ENCODE peak calls at places on chromosome X, in four cellular contexts. J, C, M and V are unnamed samples.

GRCh38 chrX:10612215-10612614 is 8.2 kb downstream of the MID1 start:
- DNase-seq in C (no peak), J (peak), M (no peak), V (no peak)

GRCh38 chrX:47502591-47503222 is 19.7 kb upstream of the ZNF41 start:
- DNase-seq in C (no peak), M (no peak), J (peak), V (no peak)

GRCh38 chrX:123959281-123960063 is 2.0 kb upstream of the STAG2 start:
- DNase-seq in J (peak), C (peak), M (no peak), V (no peak)

GRCh38 chrX:136168929-136169735 is 21.8 kb downstream of the FHL1 start:
- DNase-seq in J (peak), C (no peak), M (peak), V (no peak)

GRCh38 chrX:24357101-24357500 is 3.3 kb upstream of the SUPT20HL1 start:
- DNase-seq in C (no peak), J (peak), M (no peak), V (no peak)

GRCh38 chrX:22128961-22129360 is 96.8 kb downstream of the PHEX start:
- DNase-seq in M (no peak), J (no peak), C (no peak), V (no peak)

GRCh38 chrX:154046262-154046771 is 26.6 kb upstream of the IRAK1 start:
- DNase-seq in M (no peak), C (no peak), J (peak), V (no peak)

GRCh38 chrX:107526141-107526540 is 76.7 kb downstream of the FRMPD3 start:
- DNase-seq in C (no peak), M (no peak), J (no peak), V (no peak)

GRCh38 chrX:111098874-111099273 is 2.9 kb downstream of the PAK3 start:
- DNase-seq in C (peak), J (peak), M (no peak), V (no peak)

GRCh38 chrX:46574941-46575381 is 1.4 kb downstream of the CHST7 start:
- DNase-seq in J (peak), M (no peak), C (no peak), V (no peak)

GRCh38 chrX:42803320-42803719 is 25.4 kb upstream of the PPP1R2C start:
- DNase-seq in C (no peak), J (peak), M (peak), V (no peak)

GRCh38 chrX:31497086-31497485 is 425.2 kb upstream of the FTHL17 start:
- DNase-seq in J (peak), C (no peak), M (no peak), V (no peak)

GRCh38 chrX:149274516-149275105 is 230.5 kb downstream of the IDS start:
- DNase-seq in J (peak), M (no peak), C (no peak), V (no peak)

GRCh38 chrX:139203681-139204575 is 326.6 kb upstream of the F9 start:
- DNase-seq in J (peak), C (no peak), M (no peak), V (no peak)

GRCh38 chrX:47587091-47587891 is 5.1 kb downstream of the TIMP1 start:
- DNase-seq in J (peak), M (no peak), C (no peak), V (no peak)

GRCh38 chrX:135200297-135200696 is 29.1 kb upstream of the CT55 start:
- DNase-seq in J (no peak), M (no peak), C (no peak), V (no peak)

GRCh38 chrX:139213241-139213709 is 317.3 kb upstream of the F9 start:
- DNase-seq in J (no peak), C (no peak), M (no peak), V (no peak)

GRCh38 chrX:41960142-41960541 is 36.8 kb upstream of the CASK start:
- DNase-seq in M (no peak), C (no peak), J (no peak), V (no peak)

GRCh38 chrX:153438522-153438921 is 7.3 kb downstream of the TREX2 start:
- DNase-seq in J (peak), C (no peak), M (peak), V (no peak)

GRCh38 chrX:5236096-5236495 is 992.6 kb downstream of the NLGN4X start:
- DNase-seq in M (no peak), J (no peak), C (no peak), V (no peak)

GRCh38 chrX:129665916-129666644 is 11.3 kb upstream of the APLN start:
- DNase-seq in J (peak), M (peak), C (no peak), V (no peak)

GRCh38 chrX:20995829-20996228 is 378.4 kb upstream of the CNKSR2 start:
- DNase-seq in J (no peak), M (no peak), C (no peak), V (no peak)

GRCh38 chrX:39301041-39301440 is 499.8 kb downstream of the MID1IP1 start:
- DNase-seq in J (no peak), M (no peak), C (no peak), V (no peak)

GRCh38 chrX:39869846-39870601 is 227.7 kb downstream of the BCOR start:
- DNase-seq in M (no peak), C (no peak), J (peak), V (no peak)

GRCh38 chrX:10634681-10635161 is 14.3 kb upstream of the MID1 start:
- DNase-seq in C (no peak), M (peak), J (peak), V (peak)

GRCh38 chrX:27085346-27085745 is 377.8 kb downstream of the PPP4R3C start:
- DNase-seq in J (no peak), M (no peak), C (no peak), V (no peak)

GRCh38 chrX:150167482-150168324 is 195.4 kb upstream of the MAMLD1 start:
- DNase-seq in J (no peak), M (peak), C (no peak), V (no peak)

GRCh38 chrX:134658421-134658896 is at the start of gene PLAC1:
- DNase-seq in M (no peak), J (no peak), C (no peak), V (no peak)

GRCh38 chrX:10761447-10761846 is 141.1 kb upstream of the MID1 start:
- DNase-seq in C (no peak), M (no peak), J (no peak), V (peak)

GRCh38 chrX:28133763-28134162 is 152.5 kb upstream of the DCAF8L1 start:
- DNase-seq in C (no peak), J (no peak), M (no peak), V (no peak)

GRCh38 chrX:148507413-148507812 is 7.0 kb downstream of the AFF2 start:
- DNase-seq in J (no peak), M (no peak), C (no peak), V (no peak)

GRCh38 chrX:97224148-97224547 is 340.4 kb downstream of the RPA4 start:
- DNase-seq in M (no peak), C (no peak), J (no peak), V (no peak)

GRCh38 chrX:46279925-46280313 is 265.3 kb downstream of the ZNF674 start:
- DNase-seq in M (no peak), J (peak), C (no peak), V (peak)

GRCh38 chrX:76517544-76517943 is 90.0 kb downstream of the MAGEE1 start:
- DNase-seq in J (no peak), C (no peak), M (no peak), V (no peak)

GRCh38 chrX:52346462-52347165 is 22.2 kb upstream of the XAGE2 start:
- DNase-seq in M (peak), J (peak), C (no peak), V (peak)

GRCh38 chrX:13087322-13088154 is 43.1 kb upstream of the FAM9C start:
- DNase-seq in C (no peak), J (no peak), M (peak), V (peak)

GRCh38 chrX:5936438-5936837 is 292.2 kb downstream of the NLGN4X start:
- DNase-seq in C (no peak), J (peak), M (no peak), V (no peak)